ENCODE peak calls at places on chromosomes 3 and 15, in ten cellular contexts. One of them, this sample, is unnamed.

GRCh38 chr3:27431116-27431515 is 53.1 kb downstream of the SLC4A7 start:
- DNase-seq in body of pancreas: no peak
- DNase-seq in ecto neural progenitor cell: no peak
- DNase-seq in HFFc6: peak
- DNase-seq in hypothalamus: no peak
- DNase-seq in HEK293T: no peak
- DNase-seq in CD8-positive, alpha-beta T cell: no peak
- DNase-seq in stimulated activated CD8-positive, alpha-beta memory T cell treated with anti-CD3 and anti-CD28 coated beads, Interleukin-7, amount 100 ng/mL, for 24 hours: no peak
- DNase-seq in T-cell: no peak
- DNase-seq in aorta: no peak
- DNase-seq in this sample: no peak

GRCh38 chr3:37741644-37742043 is 120.0 kb upstream of the CTDSPL start:
- DNase-seq in body of pancreas: peak
- DNase-seq in ecto neural progenitor cell: no peak
- DNase-seq in HFFc6: no peak
- DNase-seq in hypothalamus: no peak
- DNase-seq in HEK293T: peak
- DNase-seq in CD8-positive, alpha-beta T cell: no peak
- DNase-seq in stimulated activated CD8-positive, alpha-beta memory T cell treated with anti-CD3 and anti-CD28 coated beads, Interleukin-7, amount 100 ng/mL, for 24 hours: no peak
- DNase-seq in T-cell: no peak
- DNase-seq in aorta: peak
- DNase-seq in this sample: no peak

GRCh38 chr3:183266454-183266853 is 13.4 kb downstream of the B3GNT5 start:
- DNase-seq in body of pancreas: no peak
- DNase-seq in ecto neural progenitor cell: no peak
- DNase-seq in HFFc6: no peak
- DNase-seq in hypothalamus: no peak
- DNase-seq in HEK293T: no peak
- DNase-seq in CD8-positive, alpha-beta T cell: no peak
- DNase-seq in stimulated activated CD8-positive, alpha-beta memory T cell treated with anti-CD3 and anti-CD28 coated beads, Interleukin-7, amount 100 ng/mL, for 24 hours: no peak
- DNase-seq in T-cell: no peak
- DNase-seq in aorta: no peak
- DNase-seq in this sample: no peak

GRCh38 chr3:23019596-23020300 is 183.4 kb upstream of the UBE2E2 start:
- DNase-seq in body of pancreas: no peak
- DNase-seq in ecto neural progenitor cell: no peak
- DNase-seq in HFFc6: no peak
- DNase-seq in hypothalamus: no peak
- DNase-seq in HEK293T: peak
- DNase-seq in CD8-positive, alpha-beta T cell: no peak
- DNase-seq in stimulated activated CD8-positive, alpha-beta memory T cell treated with anti-CD3 and anti-CD28 coated beads, Interleukin-7, amount 100 ng/mL, for 24 hours: no peak
- DNase-seq in T-cell: no peak
- DNase-seq in aorta: no peak
- DNase-seq in this sample: no peak

GRCh38 chr3:14598143-14598569 is 53.4 kb upstream of the CCDC174 start:
- DNase-seq in body of pancreas: no peak
- DNase-seq in ecto neural progenitor cell: peak
- DNase-seq in HFFc6: no peak
- DNase-seq in hypothalamus: no peak
- DNase-seq in HEK293T: peak
- DNase-seq in CD8-positive, alpha-beta T cell: peak
- DNase-seq in stimulated activated CD8-positive, alpha-beta memory T cell treated with anti-CD3 and anti-CD28 coated beads, Interleukin-7, amount 100 ng/mL, for 24 hours: peak
- DNase-seq in T-cell: peak
- DNase-seq in aorta: no peak
- DNase-seq in this sample: no peak

GRCh38 chr15:74529911-74530310 is 11.1 kb upstream of the ARID3B start:
- DNase-seq in body of pancreas: no peak
- DNase-seq in ecto neural progenitor cell: no peak
- DNase-seq in HFFc6: peak
- DNase-seq in hypothalamus: no peak
- DNase-seq in HEK293T: no peak
- DNase-seq in CD8-positive, alpha-beta T cell: no peak
- DNase-seq in stimulated activated CD8-positive, alpha-beta memory T cell treated with anti-CD3 and anti-CD28 coated beads, Interleukin-7, amount 100 ng/mL, for 24 hours: no peak
- DNase-seq in T-cell: no peak
- DNase-seq in aorta: no peak
- DNase-seq in this sample: no peak

GRCh38 chr15:37099321-37100108 is 834 bp downstream of the MEIS2 start:
- DNase-seq in body of pancreas: no peak
- DNase-seq in ecto neural progenitor cell: no peak
- DNase-seq in HFFc6: no peak
- DNase-seq in hypothalamus: no peak
- DNase-seq in HEK293T: no peak
- DNase-seq in CD8-positive, alpha-beta T cell: no peak
- DNase-seq in stimulated activated CD8-positive, alpha-beta memory T cell treated with anti-CD3 and anti-CD28 coated beads, Interleukin-7, amount 100 ng/mL, for 24 hours: no peak
- DNase-seq in T-cell: no peak
- DNase-seq in aorta: no peak
- DNase-seq in this sample: no peak

GRCh38 chr3:124850212-124850611 is 37.0 kb downstream of the ITGB5 start:
- DNase-seq in body of pancreas: no peak
- DNase-seq in ecto neural progenitor cell: no peak
- DNase-seq in HFFc6: no peak
- DNase-seq in hypothalamus: no peak
- DNase-seq in HEK293T: no peak
- DNase-seq in CD8-positive, alpha-beta T cell: no peak
- DNase-seq in stimulated activated CD8-positive, alpha-beta memory T cell treated with anti-CD3 and anti-CD28 coated beads, Interleukin-7, amount 100 ng/mL, for 24 hours: no peak
- DNase-seq in T-cell: no peak
- DNase-seq in aorta: no peak
- DNase-seq in this sample: no peak

GRCh38 chr15:101111570-101112262 is 140.1 kb downstream of the CHSY1 start:
- DNase-seq in body of pancreas: no peak
- DNase-seq in ecto neural progenitor cell: no peak
- DNase-seq in HFFc6: no peak
- DNase-seq in hypothalamus: no peak
- DNase-seq in HEK293T: no peak
- DNase-seq in CD8-positive, alpha-beta T cell: no peak
- DNase-seq in stimulated activated CD8-positive, alpha-beta memory T cell treated with anti-CD3 and anti-CD28 coated beads, Interleukin-7, amount 100 ng/mL, for 24 hours: no peak
- DNase-seq in T-cell: no peak
- DNase-seq in aorta: peak
- DNase-seq in this sample: no peak